ENCODE peak calls at places on chromosomes 13 and 19, in six cellular contexts. T, K, G, L, F and I are unnamed samples. For H3K4me1, the result is how much of the 10 kb centered on the place peaks cover.

GRCh38 chr19:47644743-47645499 is 36.0 kb downstream of the BICRA start:
- DNase-seq in T (no peak), L (no peak), F (no peak), G (peak), K (no peak), I (no peak)

GRCh38 chr13:63198076-63198475 is 1782.4 kb upstream of the PCDH20 start:
- DNase-seq in K (no peak), F (no peak), L (no peak), G (no peak), T (no peak), I (no peak)

GRCh38 chr13:72983085-72983768 is 75.6 kb upstream of the KLF5 start:
- DNase-seq in L (no peak), T (no peak), G (no peak), K (no peak), F (no peak), I (no peak)

GRCh38 chr19:1082165-1082927 is 12.8 kb downstream of the POLR2E start:
- DNase-seq in K (peak), T (peak), F (no peak), G (peak), L (peak), I (peak)

GRCh38 chr13:46639033-46639981 is 86.3 kb downstream of the LRCH1 start:
- DNase-seq in L (no peak), G (no peak), F (peak), K (no peak), T (no peak), I (no peak)

GRCh38 chr13:25276748-25277147 is 10.5 kb downstream of the MTMR6 start:
- DNase-seq in L (no peak), G (no peak), K (no peak), T (no peak), F (no peak), I (no peak)

GRCh38 chr13:51618626-51619025 is 34.4 kb downstream of the WDFY2 start:
- DNase-seq in L (no peak), T (no peak), G (no peak), K (no peak), F (no peak), I (peak)

GRCh38 chr13:100552755-100553154 is 35.8 kb downstream of the GGACT start:
- DNase-seq in K (no peak), T (no peak), G (no peak), L (no peak), F (no peak), I (no peak)

GRCh38 chr19:48248081-48248833 is 7.5 kb downstream of the CARD8 start:
- DNase-seq in F (no peak), L (no peak), G (no peak), T (no peak), K (no peak), I (no peak)

GRCh38 chr19:5186293-5187050 is 154.1 kb downstream of the PTPRS start:
- DNase-seq in G (no peak), T (no peak), K (no peak), F (no peak), L (no peak), I (no peak)

GRCh38 chr19:46608581-46609345 is 7.6 kb downstream of the CALM3 start:
- DNase-seq in K (peak), L (no peak), G (peak), F (no peak), T (no peak), I (no peak)

GRCh38 chr19:35410487-35410886 is 37.6 kb upstream of the FFAR2 start:
- DNase-seq in T (no peak), K (no peak), G (no peak), L (no peak), F (no peak), I (no peak)

GRCh38 chr19:35407619-35408018 is 36.8 kb downstream of the GPR42 start:
- DNase-seq in K (no peak), T (no peak), G (no peak), F (no peak), L (no peak), I (no peak)

GRCh38 chr19:35404879-35405622 is 34.2 kb downstream of the GPR42 start:
- DNase-seq in L (peak), T (no peak), F (peak), G (peak), K (no peak), I (no peak)

GRCh38 chr19:35409191-35409590 is 38.3 kb downstream of the GPR42 start:
- DNase-seq in G (no peak), L (no peak), K (no peak), T (no peak), F (no peak), I (no peak)

DNA sequence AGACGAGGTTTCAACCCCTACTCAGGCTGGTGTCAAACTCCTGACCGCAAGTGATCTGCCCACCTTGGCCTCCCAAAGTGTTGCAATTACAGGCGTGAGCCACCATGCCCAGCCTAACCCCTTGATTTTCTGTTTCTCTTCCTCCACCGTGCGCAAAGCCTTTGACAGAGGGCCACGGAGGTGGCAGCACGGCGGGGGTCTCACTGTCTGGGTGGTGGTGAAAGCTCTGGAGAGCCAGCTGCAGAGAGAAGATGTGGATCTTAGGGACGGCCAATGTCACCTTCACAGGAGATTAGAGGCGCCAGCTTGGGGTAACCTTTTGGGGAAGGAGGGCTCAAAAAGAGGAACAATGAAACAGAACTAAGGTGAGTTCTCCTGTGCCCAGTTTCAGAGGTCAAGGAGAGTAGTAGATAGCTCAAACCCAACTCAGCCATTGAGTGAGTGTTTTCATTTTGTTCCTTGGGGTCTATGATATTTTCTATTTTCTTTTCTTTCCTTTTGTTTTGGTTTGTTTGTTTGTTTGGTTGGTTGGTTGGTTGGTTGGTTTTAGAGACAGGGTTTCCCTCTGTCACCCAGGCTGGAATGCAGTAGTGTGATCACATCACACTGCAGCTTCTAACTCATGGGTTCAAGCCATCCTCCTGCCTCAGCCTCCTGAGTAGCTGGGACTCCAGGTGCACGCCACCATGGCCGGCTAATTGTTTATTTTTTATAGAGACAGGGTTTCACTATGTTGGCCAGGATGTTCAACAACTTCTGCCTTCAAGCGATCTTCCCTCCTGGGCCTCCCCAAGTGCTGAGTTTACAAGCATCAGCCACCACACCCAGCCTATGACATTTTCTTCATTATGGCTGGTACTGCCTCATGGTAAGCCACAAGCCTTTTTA is 37.7 kb downstream of the GPR42 start:
- DNase-seq in L (no peak), G (no peak), T (no peak), F (peak), K (no peak), I (no peak)
- H3K4me3 ChIP-seq in L (no peak), G (no peak), T (no peak), F (peak), K (no peak), I (no peak)

GRCh38 chr19:16345457-16345856 is 20.8 kb downstream of the KLF2 start:
- DNase-seq in L (no peak), T (no peak), G (no peak), K (no peak), F (no peak), I (no peak)
- H3K4me1 ChIP-seq in L (under half), T (under half), G (under half), K (under half), F (under half), I (under half)

GRCh38 chr19:18419195-18419698 is at the start of gene SSBP4:
- DNase-seq in G (peak), T (peak), L (peak), F (no peak), K (peak), I (peak)
- TF ChIP-seq CTCF in G (peak), T (peak), L (peak), F (peak), K (no peak), I (peak)

DNA sequence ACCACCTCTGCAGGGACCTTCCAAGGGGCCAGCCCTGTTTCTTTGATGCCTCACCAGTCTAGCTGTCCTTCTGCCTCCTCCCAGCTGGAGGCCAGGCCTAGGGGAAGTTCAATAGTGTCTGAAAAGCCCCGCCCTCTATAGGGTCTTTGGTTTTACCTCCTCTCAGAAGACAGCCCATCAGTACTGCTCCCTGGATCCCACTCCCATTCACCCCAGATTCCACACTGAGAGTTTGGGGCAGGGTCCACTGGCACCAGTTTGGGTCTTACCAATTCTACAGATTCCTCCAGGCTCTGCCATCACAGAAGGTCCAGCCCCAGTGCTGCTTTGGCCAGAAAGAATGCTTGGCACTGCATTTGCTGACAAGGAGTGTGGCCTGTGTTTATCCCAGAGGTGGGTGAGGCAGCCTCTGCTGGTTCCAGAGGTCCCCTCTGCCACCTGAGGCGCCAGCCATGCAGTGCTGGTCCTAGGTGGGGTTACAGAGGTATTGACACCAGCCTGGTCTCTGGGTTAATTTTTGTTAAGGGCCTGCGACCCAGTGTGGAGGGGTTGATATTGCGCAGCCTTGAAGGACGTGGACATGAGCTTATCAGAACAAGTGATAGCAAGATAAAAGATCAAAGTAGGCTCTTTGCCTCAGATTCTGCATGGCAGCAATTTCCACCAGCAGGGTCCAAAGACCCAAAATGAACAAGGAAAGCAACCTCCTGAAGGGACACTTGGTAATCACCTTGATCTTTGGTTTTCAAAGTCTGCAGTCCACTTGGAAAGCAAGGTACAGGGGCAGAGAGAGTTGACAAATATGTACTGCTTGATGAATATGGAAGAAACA is 41.3 kb upstream of the IGSF23 start:
- DNase-seq in L (no peak), F (no peak), G (no peak), K (no peak), T (no peak), I (no peak)
- H3K4me3 ChIP-seq in L (no peak), F (no peak), G (no peak), K (no peak), T (no peak), I (no peak)

DNA sequence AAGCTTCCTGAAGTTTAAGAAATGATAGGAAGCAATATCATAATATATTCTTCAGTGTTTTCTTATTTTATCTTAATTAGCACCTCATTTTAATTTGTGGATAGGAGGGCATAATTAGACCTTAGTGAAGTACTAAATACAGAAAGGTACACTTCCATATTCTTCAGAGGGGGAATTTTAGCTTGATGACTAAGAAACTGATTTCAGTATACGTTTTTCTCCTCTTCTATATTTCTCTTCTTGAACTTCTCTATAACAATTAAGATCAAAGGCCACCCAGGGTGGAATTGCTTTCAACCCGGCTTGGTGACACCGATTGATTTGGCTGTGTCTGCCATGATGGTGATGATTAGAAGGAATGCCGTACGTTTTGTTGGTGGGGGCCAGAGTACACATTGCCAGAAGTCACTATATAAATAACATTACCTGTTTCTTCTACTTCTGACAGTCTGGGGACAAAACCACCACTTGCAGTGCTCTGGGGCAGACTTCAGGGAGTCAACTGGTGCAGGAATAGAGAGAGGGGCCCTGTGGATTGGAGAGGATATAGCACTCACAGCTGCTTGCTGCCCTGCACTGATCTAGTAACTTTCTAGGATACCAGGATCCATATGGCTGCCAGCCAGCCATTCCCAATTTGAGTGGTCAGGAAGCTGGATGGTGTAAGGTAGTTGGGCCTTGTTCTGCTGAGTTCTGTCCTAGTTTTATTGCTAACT is 73.8 kb downstream of the SPATA13 start:
- DNase-seq in F (no peak), T (no peak), L (no peak), K (peak), G (no peak), I (no peak)
- H3K4me1 ChIP-seq in F (under half), T (under half), L (under half), K (under half), G (under half), I (under half)

GRCh38 chr13:23512762-23513395 is 57.3 kb upstream of the TNFRSF19 start:
- DNase-seq in G (no peak), L (no peak), F (no peak), K (no peak), T (no peak), I (no peak)
- TF ChIP-seq CTCF in G (no peak), L (peak), F (no peak), K (no peak), T (peak), I (peak)